ENCODE peak calls at places on chromosomes 4 and X, in four cellular contexts. One of them, this sample, is unnamed. For H3K4me1, the result is how much of the 10 kb centered on the place peaks cover.

GRCh38 chrX:131837325-131837724 is 185.8 kb upstream of the STK26 start:
- DNase-seq in mesenchymal stem cell: no peak
- DNase-seq in thyroid gland: no peak
- DNase-seq in psoas muscle: no peak
- DNase-seq in this sample: no peak

GRCh38 chrX:130772313-130773140 is 130.5 kb downstream of the ENOX2 start:
- DNase-seq in mesenchymal stem cell: peak
- DNase-seq in thyroid gland: no peak
- DNase-seq in psoas muscle: no peak
- DNase-seq in this sample: no peak

GRCh38 chr4:2948895-2949781 is 14.1 kb downstream of the NOP14 start:
- DNase-seq in mesenchymal stem cell: peak
- DNase-seq in thyroid gland: peak
- DNase-seq in psoas muscle: no peak
- DNase-seq in this sample: no peak

GRCh38 chr4:1736820-1737219 is 15.5 kb downstream of the TACC3 start:
- DNase-seq in mesenchymal stem cell: no peak
- DNase-seq in thyroid gland: peak
- DNase-seq in psoas muscle: no peak
- DNase-seq in this sample: no peak

GRCh38 chr4:187321741-187322140 is 598.1 kb upstream of the FAT1 start:
- DNase-seq in mesenchymal stem cell: no peak
- DNase-seq in thyroid gland: no peak
- DNase-seq in psoas muscle: no peak
- DNase-seq in this sample: no peak

GRCh38 chr4:76687730-76688441 is 210.1 kb downstream of the SOWAHB start:
- DNase-seq in mesenchymal stem cell: peak
- DNase-seq in thyroid gland: no peak
- DNase-seq in psoas muscle: no peak
- DNase-seq in this sample: no peak

GRCh38 chrX:79081895-79082512 is 62.5 kb upstream of the GPR174 start:
- DNase-seq in mesenchymal stem cell: peak
- DNase-seq in thyroid gland: peak
- DNase-seq in psoas muscle: no peak
- DNase-seq in this sample: no peak

GRCh38 chr4:134470544-134470943 is 269.0 kb upstream of the PABPC4L start:
- DNase-seq in mesenchymal stem cell: peak
- DNase-seq in thyroid gland: peak
- DNase-seq in psoas muscle: no peak
- DNase-seq in this sample: no peak

GRCh38 chr4:132313852-132314251 is 835.2 kb upstream of the PCDH10 start:
- DNase-seq in mesenchymal stem cell: no peak
- DNase-seq in thyroid gland: no peak
- DNase-seq in psoas muscle: no peak
- DNase-seq in this sample: no peak

GRCh38 chr4:4388418-4388817 is 1.5 kb downstream of the NSG1 start:
- DNase-seq in mesenchymal stem cell: no peak
- DNase-seq in thyroid gland: no peak
- DNase-seq in psoas muscle: no peak
- DNase-seq in this sample: no peak

GRCh38 chrX:11298600-11298999 is 5.4 kb downstream of the AMELX start:
- DNase-seq in mesenchymal stem cell: no peak
- DNase-seq in thyroid gland: no peak
- DNase-seq in psoas muscle: no peak
- DNase-seq in this sample: no peak

GRCh38 chrX:103839404-103839803 is 7.3 kb upstream of the RAB9B start:
- DNase-seq in mesenchymal stem cell: no peak
- DNase-seq in thyroid gland: no peak
- DNase-seq in psoas muscle: no peak
- DNase-seq in this sample: no peak

GRCh38 chr4:182493377-182493776 is 250.2 kb downstream of the TENM3 start:
- DNase-seq in mesenchymal stem cell: no peak
- DNase-seq in thyroid gland: no peak
- DNase-seq in psoas muscle: no peak
- DNase-seq in this sample: no peak

GRCh38 chrX:70505451-70505841 is 60.8 kb downstream of the DLG3 start:
- DNase-seq in mesenchymal stem cell: no peak
- DNase-seq in thyroid gland: peak
- DNase-seq in psoas muscle: no peak
- DNase-seq in this sample: no peak

GRCh38 chr4:42280327-42281095 is 116.8 kb upstream of the SHISA3 start:
- DNase-seq in mesenchymal stem cell: peak
- DNase-seq in thyroid gland: no peak
- DNase-seq in psoas muscle: no peak
- DNase-seq in this sample: no peak

DNA sequence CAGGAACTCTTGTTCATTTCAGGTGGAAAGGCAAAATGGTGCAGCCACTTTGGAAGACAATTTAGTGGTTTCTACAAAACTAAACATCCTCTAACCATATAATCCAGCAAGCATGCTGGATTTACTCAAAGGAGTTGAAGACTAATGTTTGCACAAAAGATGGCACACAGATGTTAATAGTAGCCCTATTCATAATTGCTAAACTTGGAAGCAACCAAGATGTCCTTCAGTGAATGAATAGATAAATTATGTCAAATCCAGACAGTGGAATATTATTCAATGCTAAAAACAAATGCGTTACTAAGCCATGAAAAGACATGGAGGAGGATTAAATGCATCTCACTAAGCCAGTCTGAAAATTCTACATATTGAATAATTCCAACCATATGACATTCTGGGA is 48.2 kb upstream of the PCDH7 start:
- DNase-seq in mesenchymal stem cell: no peak
- DNase-seq in thyroid gland: no peak
- DNase-seq in psoas muscle: no peak
- DNase-seq in this sample: no peak
- H3K4me1 ChIP-seq in mesenchymal stem cell: under half
- H3K4me1 ChIP-seq in thyroid gland: under half
- H3K4me1 ChIP-seq in psoas muscle: under half
- H3K4me1 ChIP-seq in this sample: under half

DNA sequence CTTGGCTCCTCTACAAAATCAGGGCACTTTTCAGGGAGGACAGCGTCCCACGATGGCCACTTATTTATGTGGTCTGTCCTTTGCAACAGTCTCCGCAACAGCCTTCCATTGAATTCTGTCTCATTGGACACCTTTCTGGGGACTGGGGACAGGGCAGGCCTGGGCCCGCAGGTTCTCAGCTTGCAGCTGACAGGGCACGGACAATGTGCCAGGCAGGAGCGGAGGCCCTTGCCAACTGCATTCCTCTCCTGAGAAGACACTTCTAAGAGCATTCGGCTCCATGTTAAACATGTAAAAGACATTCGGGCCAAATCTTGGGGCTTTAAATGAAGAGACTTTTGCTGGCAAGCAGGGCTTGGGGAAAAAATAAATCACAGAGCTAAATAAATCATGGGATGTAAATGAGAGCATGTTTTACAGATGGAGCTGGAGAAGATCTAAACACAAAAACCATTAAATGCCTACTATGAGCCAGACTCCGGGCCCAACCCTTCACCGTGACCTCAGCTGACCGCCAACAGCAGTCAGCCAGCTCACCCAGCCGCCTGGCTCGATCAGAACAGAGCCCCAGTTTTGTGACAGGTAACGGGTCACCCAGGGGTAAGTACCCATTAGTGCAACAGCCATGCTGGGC is 14.9 kb downstream of the WDR1 start:
- DNase-seq in mesenchymal stem cell: no peak
- DNase-seq in thyroid gland: peak
- DNase-seq in psoas muscle: no peak
- DNase-seq in this sample: no peak
- H3K4me1 ChIP-seq in mesenchymal stem cell: half or more
- H3K4me1 ChIP-seq in thyroid gland: under half
- H3K4me1 ChIP-seq in psoas muscle: half or more
- H3K4me1 ChIP-seq in this sample: half or more

GRCh38 chr4:100118213-100118612 is 72.1 kb downstream of the DDIT4L start:
- DNase-seq in mesenchymal stem cell: no peak
- DNase-seq in thyroid gland: no peak
- DNase-seq in psoas muscle: no peak
- DNase-seq in this sample: no peak

GRCh38 chr4:100113732-100114131 is 76.5 kb downstream of the DDIT4L start:
- DNase-seq in mesenchymal stem cell: no peak
- DNase-seq in thyroid gland: no peak
- DNase-seq in psoas muscle: no peak
- DNase-seq in this sample: no peak

GRCh38 chr4:100114909-100115308 is 75.4 kb downstream of the DDIT4L start:
- DNase-seq in mesenchymal stem cell: peak
- DNase-seq in thyroid gland: no peak
- DNase-seq in psoas muscle: no peak
- DNase-seq in this sample: no peak

DNA sequence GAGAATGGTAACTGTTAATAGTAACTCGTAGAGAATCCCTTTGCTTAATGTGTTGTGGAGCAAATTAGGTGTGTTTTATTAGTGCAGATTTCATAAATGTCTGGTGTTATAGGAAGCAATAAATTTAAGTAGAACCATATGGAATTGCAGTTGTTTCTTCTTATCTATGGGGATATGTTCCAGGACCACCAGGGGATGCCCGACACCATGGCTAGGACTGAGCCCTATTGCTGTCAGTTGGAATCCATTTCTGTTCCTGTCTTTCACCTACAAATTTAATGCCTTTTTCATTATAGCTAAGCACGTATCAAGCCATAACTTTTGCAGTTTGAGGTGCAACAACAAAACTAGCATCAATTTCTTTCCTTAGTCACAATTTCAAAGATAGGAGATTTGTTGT is 72.5 kb downstream of the DDIT4L start:
- DNase-seq in mesenchymal stem cell: no peak
- DNase-seq in thyroid gland: no peak
- DNase-seq in psoas muscle: no peak
- DNase-seq in this sample: no peak
- H3K4me1 ChIP-seq in mesenchymal stem cell: under half
- H3K4me1 ChIP-seq in thyroid gland: under half
- H3K4me1 ChIP-seq in psoas muscle: under half
- H3K4me1 ChIP-seq in this sample: under half

DNA sequence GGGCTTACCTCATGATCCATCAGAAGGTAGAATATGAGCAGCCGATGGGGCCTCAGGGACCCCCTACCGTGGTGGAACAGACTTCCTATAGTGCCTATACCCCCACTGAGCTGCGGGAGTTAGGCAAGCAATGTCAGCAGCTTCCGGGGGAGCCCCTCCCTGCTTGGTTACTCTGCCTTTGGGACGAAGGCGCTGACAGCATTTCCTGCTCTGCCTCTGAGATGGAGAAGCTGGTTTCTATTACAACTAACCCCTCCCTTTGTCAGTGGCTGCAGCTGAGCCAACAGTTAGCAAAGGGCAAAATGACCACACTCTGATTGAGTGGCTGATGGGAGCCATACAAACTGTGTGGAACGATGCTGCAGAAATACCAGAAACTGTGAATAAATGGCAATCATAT is 430.7 kb downstream of the IDS start:
- DNase-seq in mesenchymal stem cell: peak
- DNase-seq in thyroid gland: no peak
- DNase-seq in psoas muscle: peak
- DNase-seq in this sample: peak
- H3K4me1 ChIP-seq in mesenchymal stem cell: under half
- H3K4me1 ChIP-seq in thyroid gland: under half
- H3K4me1 ChIP-seq in psoas muscle: under half
- H3K4me1 ChIP-seq in this sample: under half

GRCh38 chr4:86977621-86978184 is 42.9 kb downstream of the AFF1 start:
- DNase-seq in mesenchymal stem cell: peak
- DNase-seq in thyroid gland: peak
- DNase-seq in psoas muscle: no peak
- DNase-seq in this sample: no peak
- H3K4me1 ChIP-seq in mesenchymal stem cell: under half
- H3K4me1 ChIP-seq in thyroid gland: under half
- H3K4me1 ChIP-seq in psoas muscle: under half
- H3K4me1 ChIP-seq in this sample: under half

GRCh38 chrX:40087574-40088298 is 10.0 kb downstream of the BCOR start:
- DNase-seq in mesenchymal stem cell: peak
- DNase-seq in thyroid gland: no peak
- DNase-seq in psoas muscle: no peak
- DNase-seq in this sample: no peak
- H3K4me1 ChIP-seq in mesenchymal stem cell: under half
- H3K4me1 ChIP-seq in thyroid gland: under half
- H3K4me1 ChIP-seq in psoas muscle: under half
- H3K4me1 ChIP-seq in this sample: under half

GRCh38 chr4:13992041-13992440 is 364.5 kb upstream of the BOD1L1 start:
- DNase-seq in mesenchymal stem cell: no peak
- DNase-seq in thyroid gland: no peak
- DNase-seq in psoas muscle: no peak
- DNase-seq in this sample: no peak
- H3K4me1 ChIP-seq in mesenchymal stem cell: under half
- H3K4me1 ChIP-seq in thyroid gland: under half
- H3K4me1 ChIP-seq in psoas muscle: under half
- H3K4me1 ChIP-seq in this sample: under half

GRCh38 chr4:6578221-6578620 is 3.2 kb downstream of the MAN2B2 start:
- DNase-seq in mesenchymal stem cell: no peak
- DNase-seq in thyroid gland: peak
- DNase-seq in psoas muscle: no peak
- DNase-seq in this sample: no peak
- H3K4me1 ChIP-seq in mesenchymal stem cell: under half
- H3K4me1 ChIP-seq in thyroid gland: under half
- H3K4me1 ChIP-seq in psoas muscle: under half
- H3K4me1 ChIP-seq in this sample: under half

GRCh38 chr4:159137176-159137575 is 34.3 kb downstream of the RAPGEF2 start:
- DNase-seq in mesenchymal stem cell: no peak
- DNase-seq in thyroid gland: no peak
- DNase-seq in psoas muscle: no peak
- DNase-seq in this sample: no peak

GRCh38 chr4:159142254-159142653 is 39.4 kb downstream of the RAPGEF2 start:
- DNase-seq in mesenchymal stem cell: no peak
- DNase-seq in thyroid gland: no peak
- DNase-seq in psoas muscle: no peak
- DNase-seq in this sample: no peak

GRCh38 chr4:159144112-159144694 is 41.3 kb downstream of the RAPGEF2 start:
- DNase-seq in mesenchymal stem cell: no peak
- DNase-seq in thyroid gland: no peak
- DNase-seq in psoas muscle: no peak
- DNase-seq in this sample: no peak

GRCh38 chr4:159142985-159143384 is 40.1 kb downstream of the RAPGEF2 start:
- DNase-seq in mesenchymal stem cell: no peak
- DNase-seq in thyroid gland: no peak
- DNase-seq in psoas muscle: no peak
- DNase-seq in this sample: no peak

DNA sequence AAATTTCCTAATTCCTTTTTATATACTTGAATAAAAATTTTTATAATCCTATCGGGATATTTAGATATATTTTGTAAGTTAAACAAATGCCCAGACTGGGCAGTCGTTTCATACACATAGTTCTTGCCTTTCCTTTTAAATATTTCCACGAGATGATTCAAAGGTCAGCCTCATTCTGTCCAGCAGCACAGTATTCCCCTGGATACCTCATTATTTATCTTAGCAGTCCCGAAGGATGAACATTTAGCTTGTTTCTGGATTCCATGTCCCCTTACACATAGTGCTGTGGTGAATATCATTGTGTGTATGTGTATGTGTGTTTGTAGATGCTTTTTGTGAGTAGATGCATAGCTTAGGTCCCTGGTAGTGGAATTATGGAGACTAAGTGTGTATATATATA is 38.3 kb downstream of the RAPGEF2 start:
- DNase-seq in mesenchymal stem cell: peak
- DNase-seq in thyroid gland: no peak
- DNase-seq in psoas muscle: no peak
- DNase-seq in this sample: no peak
- H3K4me1 ChIP-seq in mesenchymal stem cell: under half
- H3K4me1 ChIP-seq in thyroid gland: under half
- H3K4me1 ChIP-seq in psoas muscle: half or more
- H3K4me1 ChIP-seq in this sample: half or more

This sample was measured in heart right ventricle.